ENCODE peak calls at places on chromosomes 4 and X, in eight cellular contexts. B is astrocyte; H is fibroblast of mammary gland; K is GM20000; I is brain microvascular endothelial cell; F is CD4-positive, alpha-beta T cell; A is GM06990; N is GM12865. E is an unnamed sample.

GRCh38 chr4:88489100-88489761 is 32.3 kb downstream of the HERC5 start:
- DNase-seq in H (no peak), K (no peak), A (no peak), F (no peak), I (no peak), B (no peak), N (no peak), E (no peak)

GRCh38 chrX:14712096-14712495 is 160.8 kb downstream of the FANCB start:
- DNase-seq in F (no peak), N (no peak), K (no peak), H (no peak), A (no peak), I (no peak), B (no peak), E (no peak)

GRCh38 chrX:10570601-10571000 is 49.8 kb downstream of the MID1 start:
- DNase-seq in A (no peak), K (no peak), B (no peak), H (peak; percentile 12), I (no peak), F (no peak), N (no peak), E (no peak)

GRCh38 chr4:65341557-65341956 is 328.7 kb downstream of the EPHA5 start:
- DNase-seq in N (no peak), I (no peak), B (no peak), F (no peak), A (no peak), H (no peak), K (no peak), E (no peak)

GRCh38 chr4:139815646-139816601 is 150.3 kb downstream of the MGST2 start:
- DNase-seq in N (no peak), H (peak; percentile 88), A (no peak), I (peak; percentile 77), B (peak; percentile 86), F (no peak), K (no peak), E (peak; percentile 55)

GRCh38 chr4:1315838-1316536 is 26.3 kb downstream of the MAEA start:
- DNase-seq in N (no peak), H (no peak), F (no peak), K (no peak), I (no peak), B (no peak), A (no peak), E (no peak)

GRCh38 chr4:182449186-182449880 is 206.1 kb downstream of the TENM3 start:
- DNase-seq in K (peak; percentile 23), F (no peak), H (peak; percentile 60), I (peak; percentile 35), A (no peak), N (no peak), B (peak; percentile 50), E (no peak)

GRCh38 chr4:337932-338758 is 531 bp downstream of the ZNF141 start:
- DNase-seq in B (peak; percentile 34), H (peak; percentile 32), I (peak; percentile 14), K (peak; percentile 8), A (peak; percentile 82), N (peak; percentile 55), F (peak; percentile 46), E (no peak)

GRCh38 chrX:2894885-2895292 is 34.2 kb downstream of the ARSD start:
- DNase-seq in I (no peak), N (no peak), F (no peak), A (no peak), H (peak; percentile 26), K (no peak), B (peak; percentile 20), E (no peak)

GRCh38 chrX:19670854-19671620 is 155.7 kb upstream of the MAP3K15 start:
- DNase-seq in B (peak; percentile 77), N (no peak), F (no peak), I (peak; percentile 60), A (no peak), K (no peak), H (peak; percentile 87), E (no peak)

GRCh38 chrX:153494541-153495361 is at the start of gene BGN:
- DNase-seq in K (no peak), I (no peak), H (peak; percentile 34), B (peak; percentile 63), N (no peak), A (no peak), F (peak; percentile 5), E (no peak)

GRCh38 chr4:164748375-164748774 is 5.6 kb upstream of the SMIM31 start:
- DNase-seq in H (peak; percentile 42), K (peak; percentile 59), F (no peak), A (no peak), N (no peak), B (peak; percentile 4), I (no peak), E (no peak)

GRCh38 chr4:125432078-125432477 is 117.3 kb downstream of the FAT4 start:
- DNase-seq in B (peak; percentile 35), A (no peak), H (peak; percentile 34), F (no peak), I (peak; percentile 29), N (no peak), K (no peak), E (no peak)

GRCh38 chrX:82666355-82666754 is 841.7 kb upstream of the POU3F4 start:
- DNase-seq in K (no peak), A (no peak), H (peak; percentile 8), F (no peak), N (no peak), I (no peak), B (no peak), E (no peak)

GRCh38 chr4:25970241-25970675 is 56.2 kb downstream of the SMIM20 start:
- DNase-seq in B (no peak), N (peak; percentile 46), H (no peak), A (peak; percentile 33), I (no peak), K (peak; percentile 25), F (no peak), E (no peak)

GRCh38 chr4:6271701-6272465 is 2.2 kb downstream of the WFS1 start:
- DNase-seq in F (no peak), N (no peak), K (no peak), H (no peak), I (no peak), B (no peak), A (no peak), E (no peak)

GRCh38 chr4:104064650-104065577 is 345.1 kb upstream of the TACR3 start:
- DNase-seq in A (no peak), K (peak; percentile 40), I (peak; percentile 12), B (peak; percentile 20), H (peak; percentile 34), F (no peak), N (peak; percentile 83), E (no peak)

GRCh38 chr4:72302981-72303704 is 265.9 kb downstream of the ADAMTS3 start:
- DNase-seq in B (no peak), H (peak; percentile 47), A (no peak), F (peak; percentile 17), K (peak; percentile 33), N (peak; percentile 54), I (peak; percentile 35), E (no peak)

GRCh38 chrX:48833531-48834138 is 1.8 kb downstream of the PCSK1N start:
- DNase-seq in N (no peak), F (no peak), A (no peak), H (no peak), I (no peak), B (no peak), K (peak; percentile 23), E (no peak)

GRCh38 chr4:7956306-7957112 is 16.8 kb upstream of the AFAP1 start:
- DNase-seq in I (no peak), N (no peak), K (no peak), H (peak; percentile 72), F (no peak), B (peak; percentile 70), A (no peak), E (no peak)

GRCh38 chr4:86521373-86521969 is 72.6 kb upstream of the PTPN13 start:
- DNase-seq in B (no peak), F (no peak), I (no peak), A (no peak), H (no peak), K (no peak), N (peak; percentile 65), E (no peak)

GRCh38 chrX:130118396-130118795 is 8.1 kb upstream of the ELF4 start:
- DNase-seq in K (no peak), I (peak; percentile 54), B (peak; percentile 85), F (no peak), A (no peak), N (peak; percentile 43), H (peak; percentile 80), E (no peak)

GRCh38 chr4:26124753-26125236 is 196.0 kb upstream of the RBPJ start:
- DNase-seq in F (no peak), B (no peak), I (no peak), K (no peak), A (no peak), H (peak; percentile 31), N (no peak), E (no peak)

GRCh38 chr4:5815641-5816040 is 77.2 kb downstream of the CRMP1 start:
- DNase-seq in H (no peak), A (no peak), F (no peak), I (no peak), B (no peak), K (no peak), N (no peak), E (no peak)

GRCh38 chr4:3010998-3011397 is 47.6 kb downstream of the GRK4 start:
- DNase-seq in N (no peak), I (no peak), K (no peak), A (no peak), B (peak; percentile 67), F (no peak), H (peak; percentile 91), E (no peak)

GRCh38 chrX:87664381-87664780 is 146.8 kb downstream of the KLHL4 start:
- DNase-seq in A (no peak), K (no peak), H (peak; percentile 46), F (no peak), I (no peak), N (no peak), B (no peak), E (no peak)
- TF ChIP-seq CTCF in A (peak; percentile 38), K (no peak), H (peak; percentile 48), F (no peak), I (peak; percentile 2), N (no peak), B (peak; percentile 19), E (no peak)

GRCh38 chr4:95544433-95545103 is 4.2 kb downstream of the UNC5C start:
- DNase-seq in B (no peak), A (no peak), N (no peak), I (no peak), H (no peak), F (no peak), K (no peak), E (no peak)
- TF ChIP-seq CTCF in B (no peak), A (no peak), N (no peak), I (peak; percentile 45), H (no peak), F (no peak), K (no peak), E (no peak)

GRCh38 chrX:102067966-102068723 is 57.3 kb upstream of the TCEAL2 start:
- DNase-seq in N (peak; percentile 20), I (peak; percentile 24), F (no peak), A (no peak), K (no peak), B (no peak), H (peak; percentile 29), E (no peak)
- TF ChIP-seq CTCF in N (peak; percentile 39), I (peak; percentile 55), F (peak; percentile 46), A (peak; percentile 61), K (peak; percentile 14), B (peak; percentile 26), H (peak; percentile 50), E (no peak)

DNA sequence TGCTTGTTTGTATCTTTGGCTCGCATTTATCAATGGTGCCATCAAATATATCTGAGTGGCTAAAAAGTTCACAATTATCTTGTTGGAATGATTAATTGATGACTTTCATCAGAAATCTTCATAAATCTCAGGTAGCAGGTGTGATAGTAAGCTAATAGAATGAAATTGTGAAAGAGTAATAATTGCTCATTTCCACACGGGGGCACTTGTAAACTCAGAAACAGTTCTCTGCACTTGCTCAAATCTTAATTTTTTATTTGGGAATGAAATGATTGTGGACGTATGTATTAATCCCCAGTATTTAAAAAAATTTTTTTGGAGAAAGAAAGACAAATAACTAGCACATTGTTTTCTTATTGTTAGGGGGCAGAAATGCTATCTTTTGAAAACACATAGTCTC is 132.8 kb downstream of the DTHD1 start:
- DNase-seq in B (no peak), K (peak; percentile 8), N (peak; percentile 24), H (no peak), F (no peak), I (no peak), A (no peak), E (no peak)
- TF ChIP-seq CTCF in B (peak; percentile 7), K (peak; percentile 33), N (peak; percentile 29), H (no peak), F (no peak), I (no peak), A (peak; percentile 42), E (no peak)

E was measured in omental fat pad.